ENCODE peak calls at places on chromosomes 2 and 18, in five cellular contexts. X, N, M, C and V are unnamed samples.

GRCh38 chr2:213429516-213429915 is 145.3 kb downstream of the SPAG16 start:
- DNase-seq in X (peak), N (no peak), M (no peak), C (no peak), V (no peak)

GRCh38 chr18:55268146-55268545 is 308.9 kb upstream of the CCDC68 start:
- DNase-seq in X (no peak), N (no peak), M (peak), C (no peak), V (peak)

GRCh38 chr2:1847846-1848598 is 103.7 kb upstream of the PXDN start:
- DNase-seq in X (no peak), N (no peak), M (no peak), C (no peak), V (no peak)

GRCh38 chr2:127275789-127276188 is 18.2 kb downstream of the ERCC3 start:
- DNase-seq in X (no peak), N (no peak), M (no peak), C (no peak), V (no peak)

GRCh38 chr2:234521536-234521935 is 24.7 kb upstream of the ARL4C start:
- DNase-seq in X (no peak), N (no peak), M (no peak), C (no peak), V (no peak)

GRCh38 chr2:117760916-117761315 is 53.6 kb upstream of the DDX18 start:
- DNase-seq in X (no peak), N (no peak), M (no peak), C (no peak), V (no peak)

GRCh38 chr18:58287626-58288289 is 243.7 kb downstream of the NEDD4L start:
- DNase-seq in X (no peak), N (no peak), M (no peak), C (peak), V (no peak)

GRCh38 chr2:51441786-51442185 is 409.9 kb upstream of the NRXN1 start:
- DNase-seq in X (no peak), N (no peak), M (no peak), C (no peak), V (no peak)

GRCh38 chr18:79801641-79802040 is 3.9 kb downstream of the KCNG2 start:
- DNase-seq in X (no peak), N (no peak), M (no peak), C (no peak), V (no peak)

GRCh38 chr2:147173186-147173575 is 671.6 kb upstream of the ACVR2A start:
- DNase-seq in X (peak), N (no peak), M (peak), C (peak), V (peak)

GRCh38 chr2:156574112-156574511 is 137.9 kb downstream of the GPD2 start:
- DNase-seq in X (no peak), N (no peak), M (no peak), C (no peak), V (no peak)

GRCh38 chr2:175356901-175357300 is 175.4 kb upstream of the ATP5MC3 start:
- DNase-seq in X (no peak), N (no peak), M (no peak), C (no peak), V (no peak)

GRCh38 chr2:112162956-112163355 is 24.8 kb downstream of the FBLN7 start:
- DNase-seq in X (no peak), N (no peak), M (no peak), C (no peak), V (no peak)

GRCh38 chr18:76713432-76713831 is 108.9 kb upstream of the ZNF236 start:
- DNase-seq in X (no peak), N (no peak), M (no peak), C (no peak), V (no peak)

GRCh38 chr2:240644171-240644651 is 18.9 kb downstream of the GPR35 start:
- DNase-seq in X (no peak), N (no peak), M (no peak), C (no peak), V (no peak)

GRCh38 chr2:237486819-237487448 is at the start of gene MLPH:
- DNase-seq in X (peak), N (no peak), M (peak), C (peak), V (peak)

GRCh38 chr18:21243041-21243431 is 1.0 kb downstream of the GREB1L start:
- DNase-seq in X (no peak), N (no peak), M (peak), C (peak), V (no peak)
- H3K4me3 ChIP-seq in X (peak), N (peak), M (peak), C (peak), V (peak)

DNA sequence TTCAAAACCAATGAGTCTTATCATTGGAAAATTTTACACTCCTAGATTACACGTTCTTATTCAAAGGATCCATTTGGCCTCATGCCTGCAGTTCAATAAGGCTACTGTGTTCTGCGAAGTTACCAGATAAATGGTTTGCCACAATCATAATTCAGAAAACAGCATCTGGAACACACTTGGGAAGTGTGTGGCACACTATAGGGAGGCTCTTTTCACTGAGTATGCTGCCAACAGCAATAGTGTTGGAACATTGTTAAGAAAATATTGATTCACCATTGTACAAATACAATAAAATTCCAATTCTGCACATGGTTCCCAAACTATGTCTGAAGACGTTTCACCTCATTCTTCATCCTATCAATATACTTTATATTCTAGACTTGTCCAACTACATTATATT is 141.4 kb upstream of the DOK6 start:
- DNase-seq in X (no peak), N (no peak), M (no peak), C (no peak), V (peak)
- TF ChIP-seq CTCF in X (no peak), N (no peak), M (no peak), C (no peak), V (no peak)

GRCh38 chr2:204550738-204551137 is 5.5 kb downstream of the PARD3B start:
- DNase-seq in X (peak), N (peak), M (peak), C (no peak), V (peak)

GRCh38 chr2:204542967-204543608 is 2.2 kb upstream of the PARD3B start:
- DNase-seq in X (no peak), N (no peak), M (peak), C (no peak), V (peak)

GRCh38 chr2:204541637-204542036 is 3.6 kb upstream of the PARD3B start:
- DNase-seq in X (no peak), N (no peak), M (no peak), C (no peak), V (no peak)

GRCh38 chr2:204545861-204546773 is 842 bp downstream of the PARD3B start:
- DNase-seq in X (no peak), N (no peak), M (peak), C (no peak), V (peak)

GRCh38 chr2:204544961-204545860 is at the start of gene PARD3B:
- DNase-seq in X (peak), N (peak), M (peak), C (peak), V (peak)
- H3K4me3 ChIP-seq in X (peak), N (peak), M (peak), C (peak), V (peak)

GRCh38 chr2:9681427-9681817 is 50.6 kb upstream of the YWHAQ start:
- DNase-seq in X (no peak), N (no peak), M (no peak), C (no peak), V (no peak)
- TF ChIP-seq CTCF in X (no peak), N (no peak), M (no peak), C (no peak), V (no peak)

GRCh38 chr2:12177052-12177994 is 430.9 kb downstream of the LPIN1 start:
- DNase-seq in X (peak), N (peak), M (peak), C (peak), V (peak)
- H3K4me3 ChIP-seq in X (no peak), N (no peak), M (no peak), C (no peak), V (no peak)

DNA sequence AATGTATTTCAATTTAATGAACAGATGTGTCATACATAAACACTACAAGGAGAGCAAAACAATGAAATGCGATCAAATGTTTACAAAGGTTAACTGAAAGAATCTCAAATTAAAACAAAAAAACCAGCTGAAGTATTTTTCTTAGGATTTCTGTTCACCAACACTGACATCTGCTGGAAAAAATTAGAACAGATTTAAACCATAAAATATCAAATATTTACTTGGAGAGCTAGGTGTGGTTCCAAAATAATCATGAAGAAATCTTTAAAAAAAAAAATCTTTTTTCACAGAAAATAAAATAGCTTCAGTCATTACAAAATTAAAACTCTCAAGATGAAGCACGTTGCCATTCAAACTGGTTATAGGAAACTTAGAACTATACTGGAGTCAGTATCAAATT is 13.8 kb downstream of the MMADHC start:
- DNase-seq in X (peak), N (no peak), M (peak), C (no peak), V (peak)
- TF ChIP-seq CTCF in X (peak), N (peak), M (peak), C (peak), V (peak)

GRCh38 chr18:6368017-6368416 is 46.7 kb downstream of the L3MBTL4 start:
- DNase-seq in X (no peak), N (no peak), M (no peak), C (no peak), V (no peak)

GRCh38 chr18:6374340-6374739 is 40.4 kb downstream of the L3MBTL4 start:
- DNase-seq in X (no peak), N (no peak), M (no peak), C (no peak), V (no peak)

GRCh38 chr18:6373187-6373586 is 41.5 kb downstream of the L3MBTL4 start:
- DNase-seq in X (no peak), N (no peak), M (no peak), C (no peak), V (no peak)

GRCh38 chr18:6370410-6370809 is 44.3 kb downstream of the L3MBTL4 start:
- DNase-seq in X (no peak), N (no peak), M (no peak), C (no peak), V (no peak)

GRCh38 chr18:6370886-6371635 is 43.6 kb downstream of the L3MBTL4 start:
- DNase-seq in X (no peak), N (no peak), M (no peak), C (no peak), V (no peak)
- H3K4me3 ChIP-seq in X (no peak), N (no peak), M (no peak), C (no peak), V (no peak)

GRCh38 chr18:43596106-43596712 is 318.9 kb upstream of the SYT4 start:
- DNase-seq in X (peak), N (no peak), M (peak), C (peak), V (peak)
- TF ChIP-seq CTCF in X (peak), N (peak), M (peak), C (peak), V (peak)

GRCh38 chr2:24330161-24330560 is 30.2 kb downstream of the ITSN2 start:
- DNase-seq in X (no peak), N (no peak), M (no peak), C (no peak), V (no peak)
- H3K4me3 ChIP-seq in X (no peak), N (no peak), M (no peak), C (no peak), V (no peak)

GRCh38 chr2:238772635-238773297 is 75.1 kb upstream of the TWIST2 start:
- DNase-seq in X (no peak), N (no peak), M (no peak), C (no peak), V (no peak)

GRCh38 chr2:238773472-238773871 is 74.4 kb upstream of the TWIST2 start:
- DNase-seq in X (no peak), N (no peak), M (no peak), C (no peak), V (no peak)

GRCh38 chr2:238771639-238772038 is 76.2 kb upstream of the TWIST2 start:
- DNase-seq in X (no peak), N (no peak), M (no peak), C (no peak), V (no peak)

GRCh38 chr2:238774980-238775509 is 72.8 kb upstream of the TWIST2 start:
- DNase-seq in X (no peak), N (no peak), M (no peak), C (no peak), V (no peak)

GRCh38 chr2:238771193-238771592 is 76.7 kb upstream of the TWIST2 start:
- DNase-seq in X (peak), N (peak), M (peak), C (peak), V (peak)
- TF ChIP-seq CTCF in X (peak), N (peak), M (peak), C (no peak), V (peak)